ENCODE peak calls at places on chromosomes 11 and 22, in seven cellular contexts. E, G, B, R, P, Q and J are unnamed samples.

GRCh38 chr22:46866591-46866990 is 104.1 kb downstream of the TBC1D22A start:
- DNase-seq in E (peak; percentile 75), G (no peak), B (no peak), R (peak; percentile 95), P (no peak), Q (peak; percentile 56), J (no peak)

GRCh38 chr11:359181-359714 is 10.1 kb upstream of the B4GALNT4 start:
- DNase-seq in E (no peak), G (no peak), B (no peak), R (no peak), P (no peak), Q (no peak), J (no peak)

GRCh38 chr11:82003671-82004148 is 730.0 kb downstream of the FAM181B start:
- DNase-seq in E (peak; percentile 66), G (no peak), B (no peak), R (peak; percentile 81), P (no peak), Q (no peak), J (peak; percentile 86)

GRCh38 chr22:39123811-39124668 is 27.0 kb downstream of the APOBEC3H start:
- DNase-seq in E (no peak), G (no peak), B (peak; percentile 74), R (no peak), P (no peak), Q (no peak), J (no peak)

GRCh38 chr22:23230348-23231068 is 50.2 kb downstream of the BCR start:
- DNase-seq in E (no peak), G (no peak), B (peak; percentile 74), R (no peak), P (no peak), Q (no peak), J (no peak)

GRCh38 chr11:22640862-22641261 is 15.2 kb upstream of the FANCF start:
- DNase-seq in E (no peak), G (no peak), B (peak; percentile 49), R (no peak), P (no peak), Q (no peak), J (no peak)

GRCh38 chr11:10492084-10492483 is 37.0 kb downstream of the AMPD3 start:
- DNase-seq in E (no peak), G (no peak), B (no peak), R (no peak), P (no peak), Q (no peak), J (no peak)

GRCh38 chr11:34926101-34926830 is 9.8 kb downstream of the PDHX start:
- DNase-seq in E (peak; percentile 76), G (peak; percentile 33), B (peak; percentile 54), R (peak; percentile 80), P (peak; percentile 67), Q (peak; percentile 67), J (peak; percentile 89)

GRCh38 chr11:64122411-64123101 is 43.4 kb downstream of the MACROD1 start:
- DNase-seq in E (no peak), G (no peak), B (peak; percentile 39), R (no peak), P (no peak), Q (no peak), J (no peak)

GRCh38 chr11:17277024-17277584 is 565 bp downstream of the NUCB2 start:
- DNase-seq in E (peak; percentile 57), G (no peak), B (no peak), R (peak; percentile 72), P (peak; percentile 64), Q (peak; percentile 48), J (peak; percentile 17)

GRCh38 chr11:257766-258493 is 20.3 kb upstream of the NLRP6 start:
- DNase-seq in E (no peak), G (no peak), B (no peak), R (peak; percentile 16), P (no peak), Q (peak; percentile 12), J (no peak)

GRCh38 chr11:112016088-112016764 is 9.0 kb upstream of the DLAT start:
- DNase-seq in E (peak; percentile 22), G (no peak), B (no peak), R (peak; percentile 37), P (no peak), Q (no peak), J (peak; percentile 24)

GRCh38 chr11:15346907-15347306 is 232.2 kb downstream of the INSC start:
- DNase-seq in E (no peak), G (no peak), B (no peak), R (no peak), P (no peak), Q (no peak), J (no peak)

GRCh38 chr11:86138958-86139357 is 70.1 kb upstream of the PICALM start:
- DNase-seq in E (no peak), G (no peak), B (no peak), R (no peak), P (no peak), Q (no peak), J (no peak)

GRCh38 chr22:24775769-24776492 is 1.4 kb upstream of the PIWIL3 start:
- DNase-seq in E (no peak), G (no peak), B (no peak), R (no peak), P (no peak), Q (peak; percentile 43), J (no peak)

GRCh38 chr11:86198156-86198555 is 46.4 kb upstream of the EED start:
- DNase-seq in E (no peak), G (no peak), B (no peak), R (no peak), P (no peak), Q (no peak), J (no peak)

GRCh38 chr11:4551346-4551979 is 6.5 kb downstream of the OR52M1 start:
- DNase-seq in E (no peak), G (no peak), B (peak; percentile 10), R (peak; percentile 43), P (peak; percentile 14), Q (peak; percentile 42), J (peak; percentile 19)

DNA sequence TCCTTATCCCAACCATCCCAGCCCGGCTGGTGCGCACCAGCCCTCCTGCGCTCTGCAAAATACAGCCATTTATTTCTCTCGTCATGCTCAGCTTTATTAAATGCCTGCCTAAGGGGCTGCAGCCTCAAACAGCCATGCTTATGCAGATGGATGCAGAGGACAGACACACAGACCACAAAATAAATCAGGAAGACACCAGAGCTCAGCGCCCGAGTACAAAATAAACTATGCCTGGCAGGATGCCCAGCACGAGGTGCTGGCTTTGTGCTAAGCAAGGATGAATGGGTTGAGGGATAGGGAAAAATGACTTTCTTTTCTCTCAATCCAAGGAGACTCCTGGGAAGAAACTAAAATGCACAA is 70.5 kb downstream of the RPUSD4 start:
- DNase-seq in E (peak; percentile 88), G (no peak), B (no peak), R (peak; percentile 70), P (peak; percentile 35), Q (peak; percentile 58), J (peak; percentile 77)
- H3K27ac ChIP-seq in E (no peak overlapping the region), G (no peak overlapping the region), B (no peak overlapping the region), R (no peak overlapping the region), P (no peak overlapping the region), Q (no peak overlapping the region), J (no peak overlapping the region)

GRCh38 chr22:19149962-19150361 is at the start of gene GSC2:
- DNase-seq in E (no peak), G (no peak), B (peak; percentile 38), R (no peak), P (no peak), Q (no peak), J (no peak)

GRCh38 chr22:19150482-19151328 is 613 bp upstream of the GSC2 start:
- DNase-seq in E (no peak), G (no peak), B (no peak), R (no peak), P (no peak), Q (no peak), J (no peak)

GRCh38 chr22:19147193-19147780 is 2.8 kb downstream of the GSC2 start:
- DNase-seq in E (no peak), G (no peak), B (no peak), R (no peak), P (no peak), Q (no peak), J (no peak)

GRCh38 chr22:19148417-19149046 is 1.6 kb downstream of the GSC2 start:
- DNase-seq in E (no peak), G (no peak), B (no peak), R (no peak), P (no peak), Q (no peak), J (no peak)

GRCh38 chr22:19149047-19149883 is 827 bp downstream of the GSC2 start:
- DNase-seq in E (no peak), G (no peak), B (peak; percentile 67), R (peak; percentile 31), P (no peak), Q (no peak), J (no peak)
- TF ChIP-seq EZH2 in E (peak; percentile 83), G (no peak), B (peak; percentile 100), R (peak; percentile 82), P (peak; percentile 91), Q (no peak), J (peak; percentile 99)

GRCh38 chr11:128597209-128597608 is 9.9 kb upstream of the ETS1 start:
- DNase-seq in E (no peak), G (no peak), B (no peak), R (no peak), P (no peak), Q (no peak), J (no peak)

GRCh38 chr11:128599729-128600128 is 12.4 kb upstream of the ETS1 start:
- DNase-seq in E (peak; percentile 57), G (no peak), B (no peak), R (peak; percentile 74), P (no peak), Q (peak; percentile 82), J (no peak)

GRCh38 chr11:128598755-128599154 is 11.4 kb upstream of the ETS1 start:
- DNase-seq in E (peak; percentile 50), G (no peak), B (no peak), R (no peak), P (no peak), Q (no peak), J (no peak)

GRCh38 chr11:128596245-128596644 is 8.9 kb upstream of the ETS1 start:
- DNase-seq in E (no peak), G (no peak), B (no peak), R (no peak), P (no peak), Q (no peak), J (no peak)

DNA sequence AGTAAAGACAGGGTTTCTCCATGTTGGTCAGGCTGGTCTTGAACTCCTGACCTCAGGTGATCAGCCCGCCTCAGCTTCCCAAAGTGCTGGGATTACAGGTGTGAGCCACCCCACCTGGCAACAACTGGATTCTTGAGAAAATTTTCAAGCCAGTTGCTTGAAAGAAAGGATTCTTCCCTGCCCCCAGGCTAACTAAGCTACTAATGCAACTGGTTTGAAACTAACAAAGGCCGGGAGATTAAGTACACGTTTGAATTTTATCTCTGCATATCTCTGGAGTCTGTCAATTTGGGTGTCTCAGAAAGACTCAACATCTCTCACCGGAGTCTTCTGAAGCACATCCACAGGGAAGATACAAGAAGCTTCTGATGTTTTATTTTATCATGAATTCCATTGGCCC is 10.7 kb upstream of the ETS1 start:
- DNase-seq in E (no peak), G (no peak), B (no peak), R (no peak), P (no peak), Q (no peak), J (no peak)
- H3K4me3 ChIP-seq in E (no peak overlapping the region), G (no peak overlapping the region), B (no peak overlapping the region), R (no peak overlapping the region), P (no peak overlapping the region), Q (no peak overlapping the region), J (no peak overlapping the region)

DNA sequence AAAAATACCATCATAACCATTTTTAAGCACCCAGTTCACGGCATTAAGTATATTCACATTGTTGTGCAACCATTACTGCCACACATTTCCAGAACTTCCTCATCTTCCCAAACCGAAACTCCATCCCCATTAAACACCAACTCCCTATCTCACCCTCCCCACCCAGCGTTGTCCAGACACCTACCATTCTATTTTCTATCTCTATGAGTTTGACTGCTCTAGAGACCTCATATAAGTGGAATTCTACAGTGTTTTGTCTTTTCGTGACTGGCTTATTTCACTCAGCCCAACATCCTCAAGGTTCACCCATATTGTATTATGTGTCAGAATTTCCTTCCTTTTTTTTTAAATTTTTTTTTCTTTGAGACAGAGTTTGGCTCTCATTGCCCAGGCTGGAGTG is 45.2 kb downstream of the PPFIA1 start:
- DNase-seq in E (no peak), G (no peak), B (no peak), R (no peak), P (peak; percentile 61), Q (no peak), J (no peak)
- H3K27ac ChIP-seq in E (no peak overlapping the region), G (no peak overlapping the region), B (no peak overlapping the region), R (no peak overlapping the region), P (no peak overlapping the region), Q (no peak overlapping the region), J (no peak overlapping the region)